ENCODE peak calls at places on chromosome 2, in five cellular contexts. W is K562, Z is GM12878, P is GM12891, J is HepG2. A is an unnamed sample.

GRCh38 chr2:49693961-49694360 is 539.6 kb upstream of the FSHR start:
- DNase-seq in Z (no peak), W (no peak), P (no peak), J (no peak), A (no peak)

GRCh38 chr2:26016012-26016742 is 17.7 kb upstream of the RAB10 start:
- DNase-seq in J (no peak), Z (no peak), W (no peak), P (no peak), A (no peak)

GRCh38 chr2:63881208-63881607 is 39.5 kb downstream of the UGP2 start:
- DNase-seq in W (no peak), J (no peak), P (no peak), Z (no peak), A (no peak)

GRCh38 chr2:12714391-12715221 is 2.1 kb upstream of the TRIB2 start:
- DNase-seq in J (no peak), Z (no peak), W (no peak), P (no peak), A (no peak)

GRCh38 chr2:41610501-41611242 is 437.1 kb upstream of the PKDCC start:
- DNase-seq in P (no peak), J (no peak), Z (no peak), W (no peak), A (no peak)

GRCh38 chr2:240365971-240366471 is 69.4 kb upstream of the GPC1 start:
- DNase-seq in Z (no peak), J (no peak), W (no peak), P (no peak), A (no peak)

GRCh38 chr2:238139141-238139840 is 823 bp downstream of the KLHL30 start:
- DNase-seq in J (no peak), Z (no peak), W (peak), P (no peak), A (peak)

GRCh38 chr2:109284816-109285215 is 155.8 kb downstream of the SH3RF3 start:
- DNase-seq in J (no peak), P (no peak), Z (no peak), W (no peak), A (no peak)

DNA sequence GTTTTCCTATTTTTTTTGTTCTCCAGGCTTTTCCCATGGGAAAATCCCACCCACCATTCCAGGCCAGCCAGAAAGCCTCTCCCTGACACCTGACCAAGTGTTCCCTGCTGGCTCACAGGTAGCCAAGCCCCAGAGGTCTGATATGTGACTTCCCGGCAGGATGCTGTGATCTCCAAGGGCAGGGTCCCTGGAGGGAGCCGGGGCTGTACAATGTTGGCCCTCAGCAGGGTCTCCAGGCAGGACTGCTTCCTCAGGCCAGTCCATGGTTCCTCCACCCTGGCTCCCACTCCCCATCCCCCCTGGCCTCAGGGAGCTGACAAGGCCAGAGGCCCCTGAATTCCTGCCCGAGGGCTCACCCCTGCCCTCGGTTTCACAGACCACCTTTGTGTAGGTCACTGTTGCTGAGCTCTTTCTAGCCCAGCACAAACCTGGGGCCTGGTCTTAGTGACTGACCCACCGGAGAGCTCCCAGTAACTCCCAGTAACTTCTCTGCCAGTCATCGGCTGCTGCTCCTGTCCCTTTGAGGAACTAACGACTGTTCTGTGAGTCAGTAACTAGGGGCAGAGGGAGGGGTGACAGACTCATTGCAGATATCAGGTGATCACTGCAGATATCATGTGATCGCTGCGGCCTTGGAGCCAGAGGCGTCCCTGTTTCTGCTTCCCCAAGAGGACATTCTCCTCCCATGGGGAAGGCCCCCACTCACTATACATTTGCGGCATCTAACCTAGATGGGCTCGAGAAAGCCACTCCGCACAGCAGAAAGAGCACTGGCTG is 38.7 kb downstream of the SDC1 start:
- DNase-seq in W (peak), P (peak), J (peak), Z (no peak), A (no peak)
- TF ChIP-seq POLR2A in W (no peak), P (no peak), J (no peak), Z (peak), A (peak)

DNA sequence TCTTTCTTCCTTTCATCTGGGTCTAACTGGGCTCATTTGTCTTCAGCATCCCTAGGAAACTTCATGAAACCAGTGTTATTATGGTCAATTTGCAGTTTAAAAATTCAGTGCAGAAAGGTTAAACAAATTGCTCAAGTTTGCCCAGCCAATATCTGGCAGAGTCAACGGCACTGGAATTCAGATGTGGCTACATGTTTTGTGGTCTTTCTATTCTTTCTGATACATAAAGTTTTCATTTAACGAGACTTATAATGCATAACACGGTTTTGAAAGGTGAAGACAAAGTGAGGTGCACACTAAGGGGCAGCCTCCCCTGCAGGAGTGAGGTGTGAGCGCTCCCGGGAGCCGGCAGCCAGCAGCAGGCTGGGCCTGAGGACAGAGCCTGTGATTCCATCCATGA is 164.6 kb downstream of the RTP5 start:
- DNase-seq in P (no peak), W (no peak), J (no peak), Z (no peak), A (no peak)
- TF ChIP-seq TAF1 in P (no peak), W (no peak), J (no peak), Z (no peak), A (no peak)

GRCh38 chr2:241556734-241557133 is 1.8 kb upstream of the BOK start:
- DNase-seq in Z (no peak), P (no peak), J (no peak), W (no peak), A (no peak)

GRCh38 chr2:241559489-241560180 is 1.1 kb downstream of the BOK start:
- DNase-seq in Z (no peak), J (peak), P (no peak), W (peak), A (peak)

GRCh38 chr2:241560181-241560882 is 1.8 kb downstream of the BOK start:
- DNase-seq in P (no peak), Z (no peak), J (no peak), W (no peak), A (no peak)

GRCh38 chr2:241560883-241561474 is 2.4 kb downstream of the BOK start:
- DNase-seq in W (no peak), Z (no peak), J (no peak), P (no peak), A (peak)

GRCh38 chr2:241558532-241559488 is at the start of gene BOK:
- DNase-seq in J (peak), Z (no peak), W (peak), P (no peak), A (peak)
- TF ChIP-seq POLR2A in J (no peak), Z (no peak), W (no peak), P (no peak), A (no peak)

GRCh38 chr2:197113221-197113831 is 186.8 kb upstream of the PGAP1 start:
- DNase-seq in P (peak), Z (no peak), J (peak), W (peak), A (no peak)
- TF ChIP-seq TAF1 in P (no peak), Z (no peak), J (no peak), W (no peak), A (no peak)

A was measured in GM12892.